ENCODE peak calls at places on chromosomes 1 and 21, in seven cellular contexts. K is fibroblast of villous mesenchyme, Q is neuronal stem cell, E is lower leg skin, C is astrocyte of the spinal cord, X is bronchial epithelial cell, Z is astrocyte. H is an unnamed sample.

GRCh38 chr1:209802117-209802779 is 3.7 kb downstream of the IRF6 start:
- DNase-seq in K (no peak), Q (no peak), E (no peak), C (no peak), X (no peak), Z (no peak), H (no peak)

GRCh38 chr1:226825746-226826100 is 44.7 kb upstream of the PSEN2 start:
- DNase-seq in K (no peak), Q (no peak), E (no peak), C (no peak), X (no peak), Z (no peak), H (no peak)

GRCh38 chr1:161872506-161872905 is 106.4 kb downstream of the ATF6 start:
- DNase-seq in K (peak), Q (no peak), E (no peak), C (no peak), X (no peak), Z (no peak), H (no peak)

GRCh38 chr1:12565094-12565965 is 52.7 kb downstream of the DHRS3 start:
- DNase-seq in K (no peak), Q (no peak), E (no peak), C (no peak), X (no peak), Z (no peak), H (no peak)

GRCh38 chr1:41236781-41237180 is 5.3 kb downstream of the SCMH1 start:
- DNase-seq in K (peak), Q (no peak), E (no peak), C (no peak), X (no peak), Z (peak), H (no peak)

GRCh38 chr1:159914252-159915018 is 10.9 kb downstream of the TAGLN2 start:
- DNase-seq in K (no peak), Q (no peak), E (no peak), C (no peak), X (peak), Z (no peak), H (peak)

GRCh38 chr21:16059981-16060380 is 330.2 kb downstream of the USP25 start:
- DNase-seq in K (no peak), Q (no peak), E (no peak), C (no peak), X (no peak), Z (no peak), H (no peak)

GRCh38 chr21:33729631-33730030 is 87.3 kb downstream of the ITSN1 start:
- DNase-seq in K (no peak), Q (no peak), E (no peak), C (no peak), X (no peak), Z (no peak), H (no peak)

GRCh38 chr1:39214714-39214997 is 10.2 kb downstream of the MACF1 start:
- DNase-seq in K (no peak), Q (no peak), E (no peak), C (no peak), X (peak), Z (no peak), H (no peak)
- H3K4me3 ChIP-seq in K (no peak), Q (no peak), E (no peak), C (no peak), X (no peak), Z (no peak), H (no peak)

GRCh38 chr1:152109231-152109997 is 5.8 kb downstream of the TCHH start:
- DNase-seq in K (no peak), Q (no peak), E (no peak), C (peak), X (no peak), Z (no peak), H (no peak)
- H3K4me3 ChIP-seq in K (no peak), Q (no peak), E (peak), C (peak), X (peak), Z (peak), H (peak)

DNA sequence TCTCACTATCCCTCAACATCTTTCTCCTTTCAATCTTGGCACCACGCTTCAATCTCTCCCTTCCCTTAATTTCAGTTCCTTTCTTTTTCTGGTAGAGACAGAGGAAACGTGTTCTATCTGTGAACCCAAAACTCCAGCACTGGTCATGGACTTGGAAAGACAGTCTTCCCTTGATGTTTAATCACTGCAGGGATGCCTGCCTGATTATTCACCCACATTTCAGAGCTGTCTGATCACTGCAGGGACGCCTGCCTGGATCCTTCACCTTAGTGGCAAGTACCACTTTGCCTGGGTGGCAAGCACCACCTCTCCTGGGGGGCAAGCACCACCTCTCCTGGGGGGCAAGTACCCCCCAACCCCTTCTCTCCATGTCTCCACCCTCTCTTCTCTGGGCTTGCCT is 27.8 kb downstream of the SELL start:
- DNase-seq in K (no peak), Q (no peak), E (no peak), C (no peak), X (peak), Z (no peak), H (no peak)
- H3K4me3 ChIP-seq in K (no peak), Q (no peak), E (no peak), C (no peak), X (no peak), Z (no peak), H (no peak)

GRCh38 chr1:40041466-40041838 is 923 bp downstream of the CAP1 start:
- DNase-seq in K (no peak), Q (no peak), E (no peak), C (no peak), X (no peak), Z (no peak), H (no peak)

GRCh38 chr1:40042337-40042736 is 1.8 kb downstream of the CAP1 start:
- DNase-seq in K (no peak), Q (no peak), E (no peak), C (no peak), X (peak), Z (peak), H (no peak)

GRCh38 chr1:40045182-40045581 is 4.7 kb downstream of the CAP1 start:
- DNase-seq in K (no peak), Q (no peak), E (no peak), C (no peak), X (peak), Z (peak), H (no peak)

GRCh38 chr1:40045766-40046165 is 5.2 kb downstream of the CAP1 start:
- DNase-seq in K (no peak), Q (no peak), E (no peak), C (no peak), X (peak), Z (no peak), H (no peak)

GRCh38 chr1:40044065-40044575 is 3.6 kb downstream of the CAP1 start:
- DNase-seq in K (no peak), Q (no peak), E (no peak), C (no peak), X (no peak), Z (no peak), H (no peak)
- H3K4me3 ChIP-seq in K (no peak), Q (no peak), E (no peak), C (no peak), X (no peak), Z (no peak), H (peak)

DNA sequence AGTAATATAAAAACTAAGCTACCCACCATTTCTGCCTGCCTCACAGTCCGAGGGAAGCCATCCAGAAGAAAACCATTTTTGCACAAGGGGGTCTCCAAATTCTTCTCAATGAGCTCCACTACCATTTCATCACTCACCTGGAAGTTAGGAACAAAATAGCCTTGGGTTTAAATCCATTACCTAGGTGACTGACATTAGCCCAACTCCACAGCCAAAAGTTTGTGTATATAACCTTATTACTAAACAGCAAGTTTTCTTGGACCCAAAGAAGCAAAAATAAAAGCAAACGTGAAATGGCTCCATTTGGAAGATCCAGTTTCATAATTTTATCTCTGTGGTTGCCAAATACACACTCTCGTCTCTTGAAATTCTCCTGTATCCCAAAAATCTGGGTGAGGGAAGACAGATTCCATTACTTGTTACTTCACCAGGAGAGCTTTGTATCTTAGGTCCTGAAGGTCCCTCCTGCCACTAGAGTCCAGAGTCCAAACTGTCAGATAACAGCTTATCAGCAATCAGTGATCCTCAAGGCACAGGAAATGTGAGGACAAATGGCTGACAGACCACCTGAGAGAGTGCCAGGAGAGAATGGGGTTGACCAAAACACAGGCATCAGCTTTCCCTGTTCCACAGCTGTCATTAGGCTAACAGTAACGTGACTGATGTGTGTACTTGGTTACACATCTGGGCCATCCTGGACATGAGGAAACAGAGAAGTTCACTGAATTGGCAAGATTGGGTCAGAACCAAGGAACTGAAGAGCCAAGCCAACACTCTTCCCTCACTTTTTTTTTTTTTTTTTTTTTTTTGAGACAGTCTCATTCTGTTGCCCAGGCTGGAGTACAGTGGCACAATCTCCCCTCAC is 14.9 kb downstream of the AK2 start:
- DNase-seq in K (no peak), Q (no peak), E (no peak), C (no peak), X (no peak), Z (no peak), H (no peak)
- H3K4me3 ChIP-seq in K (no peak), Q (no peak), E (no peak), C (no peak), X (no peak), Z (no peak), H (no peak)

GRCh38 chr1:235330918-235331285 is 2.5 kb downstream of the GGPS1 start:
- DNase-seq in K (no peak), Q (no peak), E (no peak), C (no peak), X (no peak), Z (no peak), H (no peak)
- H3K4me3 ChIP-seq in K (peak), Q (no peak), E (no peak), C (no peak), X (no peak), Z (no peak), H (no peak)

DNA sequence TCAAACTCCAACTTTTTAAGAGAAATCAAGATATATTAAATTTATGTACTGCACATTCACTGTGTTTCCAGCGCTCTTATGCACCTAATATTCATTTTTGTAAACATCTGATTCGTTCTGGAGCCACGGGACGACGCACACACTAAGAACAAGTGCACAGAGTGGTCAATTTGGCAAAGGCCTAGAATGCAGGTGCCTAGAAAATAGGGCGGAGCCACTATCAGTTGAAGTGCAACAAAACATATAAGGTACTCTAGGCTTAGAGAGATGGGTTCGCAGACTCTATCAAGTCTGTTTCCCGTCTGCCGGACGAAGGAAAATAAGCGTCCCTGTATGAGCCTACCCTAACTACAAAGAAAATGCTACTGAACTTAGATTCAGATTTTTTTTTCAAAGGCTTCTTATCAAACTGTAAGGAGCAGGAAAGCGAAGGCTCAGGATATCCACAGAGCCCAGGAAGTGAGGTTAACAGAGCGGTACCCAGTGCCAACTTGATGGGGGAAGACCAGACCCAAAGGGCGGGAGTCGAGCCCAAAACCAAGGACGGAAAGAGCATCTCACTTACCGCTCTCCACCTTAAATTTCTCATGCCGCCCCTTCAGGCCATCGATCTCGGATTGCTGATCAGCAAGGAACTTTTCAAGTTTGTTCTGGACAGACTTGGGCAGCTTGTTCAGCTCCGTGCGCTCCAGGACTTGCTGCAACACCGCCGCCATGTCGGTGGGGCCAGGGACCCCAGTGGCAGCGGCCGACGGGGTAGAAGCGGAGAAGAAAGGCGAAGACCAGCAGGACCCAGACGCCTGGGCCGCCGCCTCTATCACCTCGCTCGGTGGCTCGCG is 521 bp downstream of the TPR start:
- DNase-seq in K (peak), Q (peak), E (peak), C (no peak), X (peak), Z (peak), H (no peak)
- H3K4me3 ChIP-seq in K (peak), Q (peak), E (peak), C (peak), X (peak), Z (peak), H (peak)

H was measured in upper lobe of right lung.